ENCODE peak calls at places on chromosomes 3 and 15, in nine cellular contexts. N, L, K, E, T, D, Q, Z and Y are unnamed samples.

GRCh38 chr3:195609229-195609628 is 25.5 kb upstream of the APOD start:
- DNase-seq in K (no peak), Z (no peak), E (no peak), D (no peak), N (no peak), T (no peak), Q (no peak), L (no peak), Y (no peak)

GRCh38 chr15:69742361-69742760 is 289.7 kb downstream of the RPLP1 start:
- DNase-seq in E (no peak), N (no peak), K (no peak), Q (no peak), D (no peak), L (no peak), Z (no peak), T (no peak), Y (no peak)

GRCh38 chr3:131795382-131796085 is 239.3 kb downstream of the CPNE4 start:
- DNase-seq in Z (no peak), E (no peak), L (no peak), Q (peak; percentile 11), N (peak; percentile 5), D (no peak), K (peak; percentile 64), T (peak; percentile 61), Y (no peak)

GRCh38 chr15:80870893-80871292 is 91.7 kb downstream of the CEMIP start:
- DNase-seq in N (no peak), L (no peak), D (no peak), E (no peak), Z (no peak), T (no peak), Q (peak; percentile 45), K (no peak), Y (no peak)

GRCh38 chr3:97712919-97713318 is 51.6 kb upstream of the ARL6 start:
- DNase-seq in K (no peak), L (no peak), D (no peak), Q (no peak), T (no peak), E (no peak), N (no peak), Z (no peak), Y (no peak)

GRCh38 chr15:41605566-41605965 is 46.6 kb downstream of the TYRO3 start:
- DNase-seq in T (no peak), L (no peak), K (no peak), D (no peak), Z (no peak), E (no peak), N (no peak), Q (peak; percentile 41), Y (no peak)

GRCh38 chr3:10377148-10377725 is 56.3 kb upstream of the SEC13 start:
- DNase-seq in K (no peak), Z (no peak), N (no peak), E (no peak), L (no peak), D (no peak), T (no peak), Q (no peak), Y (no peak)

GRCh38 chr3:111989061-111989678 is 9.6 kb upstream of the TAGLN3 start:
- DNase-seq in N (peak; percentile 30), E (no peak), K (peak; percentile 62), Z (peak; percentile 74), L (peak; percentile 71), Q (peak; percentile 77), T (peak; percentile 71), D (peak; percentile 68), Y (peak; percentile 77)

GRCh38 chr3:185995352-185995751 is 57.5 kb upstream of the TRA2B start:
- DNase-seq in K (no peak), D (no peak), T (no peak), Z (no peak), N (no peak), Q (peak; percentile 82), L (no peak), E (no peak), Y (peak; percentile 59)

GRCh38 chr3:183500349-183500748 is 55.2 kb downstream of the KLHL6 start:
- DNase-seq in T (no peak), Z (no peak), E (no peak), D (no peak), Q (no peak), K (no peak), N (no peak), L (no peak), Y (peak; percentile 15)

GRCh38 chr15:96341465-96342142 is 11.1 kb downstream of the NR2F2 start:
- DNase-seq in D (no peak), Q (no peak), N (no peak), K (no peak), E (peak; percentile 54), L (peak; percentile 62), Z (peak; percentile 73), T (peak; percentile 62), Y (no peak)

GRCh38 chr3:52232279-52233107 is 6.5 kb downstream of the TWF2 start:
- DNase-seq in N (no peak), K (peak; percentile 61), E (no peak), T (no peak), L (peak; percentile 38), Z (no peak), D (no peak), Q (no peak), Y (no peak)

GRCh38 chr3:138452491-138452890 is 18.1 kb downstream of the ESYT3 start:
- DNase-seq in T (no peak), Q (no peak), D (no peak), Z (no peak), N (no peak), K (no peak), L (no peak), E (no peak), Y (peak; percentile 22)

GRCh38 chr15:55741592-55742497 is 1.1 kb downstream of the PRTG start:
- DNase-seq in Z (peak; percentile 72), K (no peak), T (peak; percentile 50), D (no peak), Q (peak; percentile 26), N (peak; percentile 53), L (peak; percentile 70), E (peak; percentile 49), Y (peak; percentile 4)

GRCh38 chr3:38146504-38146903 is 8.0 kb downstream of the MYD88 start:
- DNase-seq in D (no peak), N (no peak), L (no peak), K (no peak), E (no peak), T (no peak), Q (no peak), Z (no peak), Y (no peak)

GRCh38 chr3:38143511-38143910 is 5.0 kb downstream of the MYD88 start:
- DNase-seq in Z (no peak), K (no peak), Q (no peak), T (no peak), E (no peak), D (no peak), N (no peak), L (no peak), Y (no peak)

GRCh38 chr3:38149701-38150100 is 11.2 kb downstream of the MYD88 start:
- DNase-seq in Q (no peak), Z (no peak), N (no peak), D (no peak), L (no peak), K (peak; percentile 74), T (no peak), E (no peak), Y (no peak)

GRCh38 chr3:38150780-38151528 is 12.5 kb downstream of the MYD88 start:
- DNase-seq in Q (no peak), L (no peak), Z (peak; percentile 41), T (no peak), D (no peak), K (peak; percentile 26), E (peak; percentile 26), N (no peak), Y (no peak)

GRCh38 chr3:38147434-38147833 is 9.0 kb downstream of the MYD88 start:
- DNase-seq in E (no peak), L (no peak), T (no peak), N (no peak), D (no peak), Z (no peak), K (peak; percentile 75), Q (no peak), Y (no peak)
- TF ChIP-seq CTCF in E (no peak), L (no peak), T (no peak), N (no peak), D (no peak), Z (no peak), K (no peak), Q (no peak), Y (no peak)

GRCh38 chr3:156543043-156543555 is 11.8 kb downstream of the SSR3 start:
- DNase-seq in L (no peak), N (no peak), D (no peak), T (peak; percentile 86), K (no peak), Q (no peak), E (no peak), Z (no peak), Y (no peak)
- TF ChIP-seq CTCF in L (no peak), N (no peak), D (no peak), T (no peak), K (no peak), Q (no peak), E (no peak), Z (no peak), Y (no peak)

DNA sequence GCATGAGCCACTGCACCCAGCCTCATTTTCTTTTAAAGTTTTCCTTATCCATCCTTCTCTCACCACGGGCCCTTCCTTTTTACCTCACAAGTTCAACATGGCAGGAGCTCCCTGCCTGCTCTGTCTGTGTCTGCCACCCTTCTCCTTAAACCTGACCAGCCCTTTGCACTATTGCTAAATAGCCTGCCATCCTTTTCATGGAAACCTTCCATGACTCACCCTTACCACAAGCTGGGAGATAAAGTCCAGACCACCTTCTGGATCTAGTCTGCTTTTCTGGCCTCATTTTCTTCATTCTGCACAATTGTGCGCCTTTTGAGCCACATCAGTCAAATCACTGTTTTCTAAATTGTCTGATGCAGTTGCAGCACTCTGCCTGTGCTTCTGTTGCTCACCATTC is 8.9 kb downstream of the PARP14 start:
- DNase-seq in N (no peak), T (no peak), Q (peak; percentile 44), L (no peak), E (no peak), Z (no peak), K (peak; percentile 38), D (no peak), Y (peak; percentile 52)
- TF ChIP-seq CTCF in N (no peak), T (no peak), Q (no peak), L (no peak), E (no peak), Z (no peak), K (no peak), D (no peak), Y (no peak)

DNA sequence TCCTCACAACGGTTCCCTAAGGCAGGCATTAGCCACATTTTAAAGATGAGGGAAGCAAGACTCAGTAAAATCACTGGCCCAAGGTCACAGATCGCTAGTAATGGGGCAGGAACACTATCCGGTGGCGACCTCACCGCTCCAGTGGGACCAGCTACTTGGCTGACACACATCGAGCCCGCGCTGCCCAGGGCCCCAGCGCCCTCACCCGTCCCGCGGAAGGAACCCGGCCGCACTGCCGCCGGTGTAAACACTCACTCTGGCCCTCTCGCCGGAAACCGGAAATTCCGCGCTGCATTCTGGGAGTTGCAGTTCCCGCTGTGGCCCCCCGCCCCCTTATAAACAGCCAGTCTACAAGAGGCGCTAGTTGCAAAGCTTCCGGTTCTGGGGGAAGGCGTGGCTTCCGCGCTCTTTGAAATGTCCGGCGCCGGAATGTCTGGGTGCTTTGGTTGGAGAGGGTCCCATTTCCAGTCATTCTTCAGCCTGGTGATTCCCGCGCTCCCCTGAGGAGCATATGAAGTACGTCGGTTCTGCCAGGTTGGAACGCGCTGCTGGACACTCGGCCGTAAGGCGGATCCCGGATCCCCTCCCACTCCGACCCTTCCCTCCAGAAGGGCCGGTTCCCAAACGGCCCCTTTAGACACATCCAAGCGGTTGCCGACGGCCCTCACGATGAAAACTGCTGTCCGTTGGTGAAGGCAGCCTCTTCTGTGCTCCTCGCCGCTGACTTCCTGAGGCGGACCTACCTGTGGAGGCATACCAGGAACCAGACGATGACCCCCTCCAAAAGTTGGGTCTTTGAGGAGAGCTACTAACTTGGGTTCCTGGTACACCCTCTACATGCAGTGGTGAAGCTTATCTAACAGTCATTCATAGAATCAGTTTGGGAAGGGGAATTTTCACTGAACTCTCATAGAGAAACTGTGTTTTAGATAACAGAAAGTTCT is at the start of gene UBL7:
- DNase-seq in K (peak; percentile 99), L (peak; percentile 99), T (peak; percentile 99), E (peak; percentile 99), N (peak; percentile 93), Q (peak; percentile 98), D (peak; percentile 98), Z (peak; percentile 100), Y (peak; percentile 98)
- TF ChIP-seq CTCF in K (peak; percentile 18), L (peak; percentile 20), T (no peak), E (no peak), N (no peak), Q (peak; percentile 11), D (peak; percentile 60), Z (peak; percentile 43), Y (peak; percentile 27)